ENCODE peak calls at places on chromosomes 4 and X, in five cellular contexts. K, C, F, T and N are unnamed samples.

GRCh38 chrX:131394384-131394783 is 105.3 kb upstream of the IGSF1 start:
- DNase-seq in K (no peak), T (no peak), F (no peak), C (no peak), N (no peak)

GRCh38 chr4:77445846-77446245 is 159.8 kb upstream of the CXCL13 start:
- DNase-seq in F (no peak), K (no peak), C (no peak), T (no peak), N (no peak)

GRCh38 chrX:141936080-141936479 is 32.4 kb downstream of the MAGEC1 start:
- DNase-seq in F (no peak), T (peak), C (no peak), K (no peak), N (no peak)

GRCh38 chr4:12242354-12242753 is 813.7 kb upstream of the HS3ST1 start:
- DNase-seq in F (no peak), K (no peak), C (no peak), T (no peak), N (no peak)

GRCh38 chr4:99832313-99832712 is 15.7 kb downstream of the DAPP1 start:
- DNase-seq in C (no peak), T (no peak), K (no peak), F (peak), N (no peak)

GRCh38 chr4:92387459-92388069 is 83.8 kb downstream of the GRID2 start:
- DNase-seq in K (no peak), C (peak), T (peak), F (no peak), N (peak)

GRCh38 chrX:116749943-116750342 is 287.2 kb upstream of the CT83 start:
- DNase-seq in F (peak), C (no peak), K (no peak), T (no peak), N (no peak)

GRCh38 chrX:104270916-104271512 is 16.3 kb upstream of the ESX1 start:
- DNase-seq in K (no peak), F (peak), C (peak), T (peak), N (peak)

GRCh38 chr4:42104521-42104920 is 47.9 kb downstream of the BEND4 start:
- DNase-seq in C (no peak), T (peak), F (no peak), K (no peak), N (no peak)

GRCh38 chrX:100931218-100931924 is 2.7 kb upstream of the XKRX start:
- DNase-seq in F (no peak), T (no peak), C (no peak), K (no peak), N (no peak)

GRCh38 chr4:82903737-82904136 is 3.2 kb downstream of the THAP9 start:
- DNase-seq in C (no peak), T (no peak), K (no peak), F (no peak), N (no peak)

GRCh38 chr4:21947768-21948346 is 715 bp downstream of the KCNIP4 start:
- DNase-seq in C (no peak), F (no peak), K (no peak), T (no peak), N (no peak)

GRCh38 chr4:148253748-148254147 is 188.5 kb downstream of the NR3C2 start:
- DNase-seq in T (no peak), F (no peak), K (no peak), C (no peak), N (no peak)

GRCh38 chrX:16664059-16664458 is 14.1 kb downstream of the S100G start:
- DNase-seq in T (no peak), K (no peak), F (no peak), C (no peak), N (no peak)

GRCh38 chr4:8053688-8054449 is 104.7 kb downstream of the ABLIM2 start:
- DNase-seq in F (no peak), K (no peak), C (no peak), T (no peak), N (no peak)

GRCh38 chr4:26709246-26709645 is 125.4 kb downstream of the TBC1D19 start:
- DNase-seq in C (no peak), F (no peak), K (no peak), T (no peak), N (no peak)

GRCh38 chr4:19806865-19807264 is 444.8 kb upstream of the SLIT2 start:
- DNase-seq in K (no peak), T (peak), F (no peak), C (no peak), N (no peak)

GRCh38 chr4:168528131-168528949 is 31.5 kb downstream of the PALLD start:
- DNase-seq in F (no peak), T (no peak), C (no peak), K (no peak), N (no peak)

GRCh38 chr4:129822708-129823504 is 727.0 kb downstream of the C4orf33 start:
- DNase-seq in F (no peak), T (no peak), K (no peak), C (no peak), N (peak)

GRCh38 chr4:78691971-78692814 is 84.0 kb upstream of the BMP2K start:
- DNase-seq in F (no peak), T (peak), K (no peak), C (no peak), N (no peak)

GRCh38 chr4:150986085-150986484 is 29.0 kb downstream of the LRBA start:
- DNase-seq in K (no peak), C (no peak), T (no peak), F (no peak), N (no peak)

GRCh38 chrX:140710710-140711109 is 1.2 kb downstream of the LINC00632 start:
- DNase-seq in K (no peak), F (no peak), T (no peak), C (no peak), N (no peak)

GRCh38 chr4:173448103-173448502 is 49.2 kb upstream of the SCRG1 start:
- DNase-seq in T (no peak), K (no peak), C (peak), F (peak), N (no peak)

GRCh38 chr4:123452585-123452984 is 56.0 kb downstream of the SPRY1 start:
- DNase-seq in K (no peak), T (peak), C (peak), F (peak), N (peak)

GRCh38 chr4:54781771-54782170 is 124.0 kb downstream of the KIT start:
- DNase-seq in K (no peak), T (no peak), F (peak), C (peak), N (peak)

GRCh38 chr4:89836031-89836777 is 757 bp downstream of the SNCA start:
- DNase-seq in K (no peak), C (no peak), F (peak), T (no peak), N (no peak)

GRCh38 chrX:10166731-10167149 is 10.0 kb downstream of the CLCN4 start:
- DNase-seq in K (no peak), T (peak), C (no peak), F (no peak), N (no peak)

GRCh38 chr4:169152899-169153298 is 117.9 kb downstream of the SH3RF1 start:
- DNase-seq in K (no peak), F (no peak), T (no peak), C (no peak), N (no peak)

GRCh38 chr4:25113915-25114904 is 46.0 kb downstream of the SEPSECS start:
- DNase-seq in T (no peak), F (no peak), K (no peak), C (no peak), N (no peak)

GRCh38 chr4:38470708-38471262 is 193.2 kb upstream of the KLF3 start:
- DNase-seq in C (no peak), F (no peak), T (no peak), K (no peak), N (no peak)

GRCh38 chr4:83860200-83860599 is 324.3 kb downstream of the GPAT3 start:
- DNase-seq in F (no peak), C (no peak), K (no peak), T (no peak), N (no peak)